ENCODE peak calls at places on chromosomes 16 and 17, in four cellular contexts. X, C, L and N are unnamed samples.

GRCh38 chr17:82603981-82604448 is 44.2 kb downstream of the WDR45B start:
- DNase-seq in C (no peak), L (no peak), X (no peak), N (peak; percentile 50)

GRCh38 chr17:51365090-51365489 is 104.7 kb downstream of the UTP18 start:
- DNase-seq in L (no peak), X (no peak), C (no peak), N (no peak)

GRCh38 chr16:11100239-11100750 is 155.7 kb downstream of the SOCS1 start:
- DNase-seq in C (peak; percentile 81), L (no peak), X (peak; percentile 23), N (peak; percentile 32)

GRCh38 chr17:31393749-31394146 is 2.3 kb downstream of the RAB11FIP4 start:
- DNase-seq in X (no peak), L (no peak), C (no peak), N (no peak)

GRCh38 chr17:47253541-47254402 is at the start of gene ITGB3:
- DNase-seq in X (peak; percentile 50), C (peak; percentile 83), L (peak; percentile 88), N (peak; percentile 88)

GRCh38 chr17:49976163-49976827 is 7.3 kb downstream of the DLX4 start:
- DNase-seq in X (no peak), L (peak; percentile 66), C (no peak), N (no peak)

GRCh38 chr17:45147102-45147580 is 1.1 kb upstream of the HEXIM1 start:
- DNase-seq in C (no peak), X (no peak), L (peak; percentile 43), N (no peak)

GRCh38 chr16:79593074-79593531 is 7.4 kb downstream of the MAF start:
- DNase-seq in C (no peak), X (no peak), L (no peak), N (no peak)

GRCh38 chr17:39001703-39002637 is 34.8 kb upstream of the FBXO47 start:
- DNase-seq in C (peak; percentile 73), L (no peak), X (no peak), N (no peak)

GRCh38 chr17:15414502-15415348 is 52.7 kb downstream of the CDRT4 start:
- DNase-seq in X (no peak), C (no peak), L (peak; percentile 17), N (no peak)

GRCh38 chr17:14672830-14673229 is 371.9 kb downstream of the HS3ST3B1 start:
- DNase-seq in X (no peak), L (peak; percentile 31), C (no peak), N (no peak)

GRCh38 chr16:10871157-10871991 is 5.6 kb upstream of the CIITA start:
- DNase-seq in X (peak; percentile 41), L (peak; percentile 23), C (no peak), N (no peak)

GRCh38 chr17:71286625-71287024 is 834.2 kb upstream of the SOX9 start:
- DNase-seq in X (no peak), C (no peak), L (no peak), N (no peak)

GRCh38 chr17:57102122-57102521 is 17.1 kb downstream of the AKAP1 start:
- DNase-seq in C (no peak), L (no peak), X (no peak), N (no peak)

GRCh38 chr16:72923757-72924156 is 124.2 kb downstream of the ZFHX3 start:
- DNase-seq in X (no peak), C (no peak), L (no peak), N (no peak)

GRCh38 chr17:79974786-79975497 is 60.7 kb downstream of the TBC1D16 start:
- DNase-seq in L (peak; percentile 34), X (no peak), C (peak; percentile 16), N (no peak)

GRCh38 chr16:71360378-71360777 is 1.9 kb downstream of the CALB2 start:
- DNase-seq in L (no peak), C (no peak), X (peak; percentile 77), N (no peak)

GRCh38 chr16:71358464-71359031 is at the start of gene CALB2:
- DNase-seq in X (no peak), C (peak; percentile 55), L (peak; percentile 61), N (peak; percentile 84)

GRCh38 chr16:71359431-71359830 is 908 bp downstream of the CALB2 start:
- DNase-seq in C (no peak), L (no peak), X (no peak), N (no peak)

GRCh38 chr16:71356051-71356740 is 2.3 kb upstream of the CALB2 start:
- DNase-seq in L (no peak), X (no peak), C (no peak), N (no peak)

DNA sequence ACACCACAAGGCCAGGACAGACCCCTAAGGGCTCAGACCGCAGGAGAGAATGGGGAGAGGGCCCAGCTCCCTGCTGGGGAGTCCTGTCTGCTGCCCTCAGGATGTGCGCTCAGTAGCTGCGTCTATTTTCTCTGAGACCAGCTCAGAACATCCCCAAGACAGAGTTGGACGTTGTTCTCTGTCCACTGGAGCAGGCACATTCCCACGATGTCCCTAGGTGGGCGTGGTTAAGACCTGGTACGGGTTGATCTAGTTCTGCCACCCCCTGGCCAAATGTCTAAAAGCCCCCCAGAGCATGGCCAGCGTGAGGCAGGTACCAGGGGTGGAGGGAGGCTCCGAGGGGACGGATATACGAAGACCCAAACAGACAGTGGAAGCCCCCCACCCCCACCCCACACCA is 842 bp upstream of the CALB2 start:
- DNase-seq in C (no peak), X (no peak), L (peak; percentile 78), N (no peak)
- TF ChIP-seq CTCF in C (no peak), X (no peak), L (no peak), N (no peak)

DNA sequence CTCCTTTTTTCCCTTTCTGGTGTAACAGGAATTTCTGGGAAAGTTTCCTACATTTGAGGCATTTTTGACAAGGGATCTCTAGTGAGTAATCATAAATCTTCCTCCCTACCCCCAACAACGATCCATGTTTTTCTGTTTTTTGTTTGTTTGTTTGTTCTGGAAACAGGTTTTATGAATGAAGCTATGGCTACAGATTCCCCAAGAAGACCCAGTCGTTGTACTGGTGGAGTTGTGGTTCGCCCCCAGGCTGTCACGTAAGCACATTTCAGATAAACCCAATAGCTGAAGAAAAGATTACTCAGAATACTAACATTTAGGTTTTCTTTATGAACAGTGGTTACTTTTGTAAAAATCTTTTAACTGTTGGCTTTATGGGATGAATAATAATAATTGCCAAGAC is 1.6 kb downstream of the BCAS3 start:
- DNase-seq in X (no peak), C (no peak), L (no peak), N (no peak)
- TF ChIP-seq CTCF in X (no peak), C (no peak), L (no peak), N (no peak)

GRCh38 chr16:13542284-13542683 is 377.7 kb upstream of the ERCC4 start:
- DNase-seq in X (no peak), L (no peak), C (no peak), N (no peak)
- TF ChIP-seq CTCF in X (no peak), L (no peak), C (no peak), N (no peak)

GRCh38 chr17:75842963-75843576 is 1.1 kb downstream of the UNC13D start:
- DNase-seq in L (no peak), C (no peak), X (no peak), N (peak; percentile 12)
- TF ChIP-seq CTCF in L (no peak), C (no peak), X (no peak), N (no peak)

GRCh38 chr16:56608876-56609462 is 585 bp downstream of the MT2A start:
- DNase-seq in C (no peak), L (no peak), X (no peak), N (no peak)
- TF ChIP-seq CTCF in C (no peak), L (no peak), X (no peak), N (no peak)

DNA sequence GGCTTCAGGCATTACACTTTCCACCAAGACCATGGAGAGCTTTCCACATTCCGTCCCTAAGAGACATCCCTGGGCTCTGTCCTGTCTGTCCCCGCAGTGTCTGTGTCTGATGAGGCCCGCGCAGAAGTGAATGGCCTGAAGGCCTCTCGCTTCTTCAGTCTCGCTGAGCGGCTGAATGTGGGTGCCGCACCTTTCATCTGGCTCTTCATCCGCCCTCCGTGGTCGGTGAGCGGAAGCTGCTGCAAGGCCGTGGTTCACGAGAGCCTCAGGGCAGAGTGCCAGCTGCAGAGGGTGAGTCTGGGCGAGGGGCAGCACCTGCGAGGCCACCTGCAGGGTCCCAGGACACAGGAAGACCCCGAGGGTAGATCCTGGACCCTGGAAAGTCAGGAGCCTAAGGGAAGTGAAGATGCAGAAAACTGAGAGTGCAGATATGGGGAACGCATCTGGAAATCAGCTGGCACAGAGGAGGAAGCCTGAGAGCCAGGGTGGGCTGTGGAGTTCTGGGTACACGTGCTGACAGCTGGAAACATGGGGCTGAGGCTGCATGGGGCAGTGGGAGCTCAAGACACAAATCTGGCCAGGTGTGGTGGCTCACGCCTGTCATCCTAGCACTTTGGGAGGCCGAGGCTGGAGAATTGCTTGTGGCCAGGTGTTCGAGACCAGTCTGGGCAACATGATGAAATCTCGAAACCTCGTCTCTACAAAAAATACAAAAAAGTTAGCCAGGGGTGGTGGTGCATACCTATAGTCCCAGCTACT is 8.0 kb downstream of the CCNF start:
- DNase-seq in X (no peak), L (no peak), C (no peak), N (no peak)
- TF ChIP-seq CTCF in X (no peak), L (no peak), C (no peak), N (no peak)

GRCh38 chr16:81478876-81479496 is 34.4 kb downstream of the CMIP start:
- DNase-seq in L (no peak), C (no peak), X (no peak), N (no peak)

GRCh38 chr16:81483064-81483969 is 38.7 kb downstream of the CMIP start:
- DNase-seq in C (no peak), X (no peak), L (no peak), N (no peak)

GRCh38 chr16:81478294-81478693 is 33.7 kb downstream of the CMIP start:
- DNase-seq in X (no peak), C (no peak), L (no peak), N (no peak)

GRCh38 chr16:81482329-81483063 is 37.9 kb downstream of the CMIP start:
- DNase-seq in C (no peak), X (no peak), L (no peak), N (no peak)

GRCh38 chr16:81480856-81481821 is 36.5 kb downstream of the CMIP start:
- DNase-seq in X (no peak), C (no peak), L (no peak), N (no peak)
- TF ChIP-seq CTCF in X (no peak), C (no peak), L (no peak), N (no peak)

GRCh38 chr16:87420401-87421368 is 28.5 kb downstream of the MAP1LC3B start:
- DNase-seq in L (no peak), C (no peak), X (no peak), N (no peak)
- TF ChIP-seq CTCF in L (peak; percentile 3), C (no peak), X (peak; percentile 60), N (no peak)

DNA sequence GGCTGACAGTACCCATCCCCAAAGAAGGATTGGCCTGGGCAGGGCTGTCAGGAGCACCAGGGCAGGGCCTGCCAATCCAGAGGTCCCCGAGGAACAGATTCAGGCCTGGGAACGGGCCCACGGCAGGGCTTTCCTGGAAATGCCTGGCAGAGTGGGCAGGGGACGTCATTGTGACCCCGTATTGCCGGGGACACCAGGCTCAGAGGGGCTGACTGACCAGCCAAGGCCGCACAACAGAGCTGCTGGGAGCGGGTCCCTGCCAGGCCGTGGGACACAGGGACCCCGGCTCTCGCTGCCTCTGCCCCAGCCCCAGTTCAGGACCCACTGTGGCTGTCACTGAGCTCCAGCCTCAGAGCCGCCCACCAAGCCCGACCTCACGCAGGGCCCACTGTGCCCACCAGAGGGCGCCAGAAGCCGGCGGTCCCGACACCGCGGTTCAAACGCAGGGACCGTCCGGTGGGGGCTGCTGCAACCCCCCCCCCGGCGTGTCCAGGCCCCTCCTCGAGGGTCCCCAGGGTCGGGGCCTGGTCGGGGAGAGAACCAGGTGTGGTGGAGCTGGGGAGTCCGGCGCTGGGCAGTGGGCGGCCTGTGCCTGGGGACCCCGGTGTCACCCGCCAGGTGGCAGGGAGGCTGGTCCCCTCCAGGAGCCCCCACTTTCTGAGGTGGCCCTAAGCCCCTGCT is 15.2 kb upstream of the SSTR5 start:
- DNase-seq in C (no peak), L (peak; percentile 67), X (no peak), N (peak; percentile 88)
- TF ChIP-seq CTCF in C (peak; percentile 53), L (peak; percentile 89), X (peak; percentile 82), N (peak; percentile 99)